ENCODE peak calls at places on chromosomes 2 and 18, in four cellular contexts. M, J, A and W are unnamed samples. For H3K9me3, the result is how much of the 10 kb centered on the place peaks cover.

GRCh38 chr2:108171652-108172051 is 68.1 kb upstream of the SULT1C3 start:
- DNase-seq in A (no peak), J (no peak), M (no peak), W (no peak)

GRCh38 chr18:45168883-45169585 is 446.2 kb upstream of the SLC14A2 start:
- DNase-seq in J (no peak), A (no peak), M (no peak), W (no peak)

GRCh38 chr2:68282814-68283812 is 30.8 kb upstream of the PPP3R1 start:
- DNase-seq in M (no peak), J (no peak), A (peak), W (no peak)

GRCh38 chr2:101200714-101201113 is 49.5 kb upstream of the TBC1D8 start:
- DNase-seq in A (no peak), M (no peak), J (no peak), W (no peak)

GRCh38 chr2:65277791-65278449 is 50.3 kb downstream of the ACTR2 start:
- DNase-seq in J (no peak), M (no peak), A (no peak), W (peak)

GRCh38 chr2:9984861-9985480 is 33.5 kb downstream of the GRHL1 start:
- DNase-seq in J (no peak), M (no peak), A (no peak), W (no peak)

GRCh38 chr2:170813611-170814550 is 2.8 kb upstream of the GAD1 start:
- DNase-seq in A (peak), J (no peak), M (no peak), W (peak)

GRCh38 chr18:55243852-55244251 is 284.6 kb upstream of the CCDC68 start:
- DNase-seq in A (no peak), M (peak), J (peak), W (no peak)

GRCh38 chr2:102251042-102251848 is 60.1 kb upstream of the IL1RL1 start:
- DNase-seq in A (peak), M (no peak), J (no peak), W (no peak)

GRCh38 chr2:216362730-216363129 is 9.6 kb downstream of the MARCHF4 start:
- DNase-seq in J (no peak), M (no peak), A (no peak), W (no peak)

GRCh38 chr18:78605255-78605654 is 374.4 kb upstream of the SALL3 start:
- DNase-seq in M (no peak), J (no peak), A (no peak), W (no peak)

GRCh38 chr2:239960929-239961661 is 64.0 kb downstream of the NDUFA10 start:
- DNase-seq in A (no peak), M (no peak), J (no peak), W (no peak)

GRCh38 chr2:29050591-29050990 is 23.7 kb downstream of the PCARE start:
- DNase-seq in A (no peak), J (no peak), M (no peak), W (no peak)

GRCh38 chr2:23485841-23486395 is 100.9 kb downstream of the KLHL29 start:
- DNase-seq in J (no peak), A (no peak), M (no peak), W (no peak)

GRCh38 chr2:171522804-171523338 is 597 bp downstream of the CYBRD1 start:
- DNase-seq in A (no peak), J (peak), M (peak), W (peak)

GRCh38 chr2:10097352-10098148 is 17.3 kb upstream of the CYS1 start:
- DNase-seq in A (peak), J (peak), M (peak), W (peak)

GRCh38 chr2:240560084-240560479 is at the start of gene DUSP28:
- DNase-seq in A (peak), J (peak), M (peak), W (peak)

GRCh38 chr2:234044157-234044556 is 6.3 kb upstream of the SPP2 start:
- DNase-seq in J (no peak), M (no peak), A (no peak), W (no peak)

GRCh38 chr2:193584001-193584400 is 1389.3 kb upstream of the TMEFF2 start:
- DNase-seq in J (no peak), A (no peak), M (no peak), W (no peak)

GRCh38 chr2:147198651-147199171 is 646.1 kb upstream of the ACVR2A start:
- DNase-seq in J (no peak), M (no peak), A (no peak), W (no peak)

GRCh38 chr2:74764429-74765272 is 69.3 kb upstream of the HK2 start:
- DNase-seq in J (no peak), M (no peak), A (no peak), W (no peak)

GRCh38 chr2:45345331-45346305 is 265.4 kb downstream of the SRBD1 start:
- DNase-seq in J (peak), A (no peak), M (no peak), W (no peak)

GRCh38 chr2:515728-516127 is 161.5 kb downstream of the TMEM18 start:
- DNase-seq in M (no peak), J (no peak), A (no peak), W (no peak)

GRCh38 chr18:76958692-76959341 is 136.5 kb downstream of the ZNF236 start:
- DNase-seq in M (no peak), J (no peak), A (no peak), W (no peak)

GRCh38 chr2:46858697-46859080 is 56.9 kb downstream of the MCFD2 start:
- DNase-seq in J (no peak), A (no peak), M (no peak), W (no peak)

GRCh38 chr2:196245746-196246145 is 74.4 kb upstream of the STK17B start:
- DNase-seq in A (no peak), M (no peak), J (no peak), W (no peak)

GRCh38 chr2:88807237-88807962 is 115.9 kb downstream of the RPIA start:
- DNase-seq in M (no peak), A (no peak), J (no peak), W (no peak)

GRCh38 chr18:73509460-73509859 is 638.2 kb downstream of the FBXO15 start:
- DNase-seq in M (no peak), A (no peak), J (no peak), W (no peak)

GRCh38 chr18:70030728-70031127 is 83.1 kb upstream of the CD226 start:
- DNase-seq in J (no peak), A (no peak), M (no peak), W (no peak)

GRCh38 chr2:128409326-128410034 is 90.8 kb upstream of the HS6ST1 start:
- DNase-seq in A (no peak), M (no peak), J (peak), W (no peak)

GRCh38 chr2:150371066-150371812 is 116.2 kb downstream of the RND3 start:
- DNase-seq in A (no peak), J (no peak), M (no peak), W (no peak)

GRCh38 chr18:56575819-56576663 is 62.4 kb downstream of the TXNL1 start:
- DNase-seq in J (no peak), M (no peak), A (peak), W (peak)

DNA sequence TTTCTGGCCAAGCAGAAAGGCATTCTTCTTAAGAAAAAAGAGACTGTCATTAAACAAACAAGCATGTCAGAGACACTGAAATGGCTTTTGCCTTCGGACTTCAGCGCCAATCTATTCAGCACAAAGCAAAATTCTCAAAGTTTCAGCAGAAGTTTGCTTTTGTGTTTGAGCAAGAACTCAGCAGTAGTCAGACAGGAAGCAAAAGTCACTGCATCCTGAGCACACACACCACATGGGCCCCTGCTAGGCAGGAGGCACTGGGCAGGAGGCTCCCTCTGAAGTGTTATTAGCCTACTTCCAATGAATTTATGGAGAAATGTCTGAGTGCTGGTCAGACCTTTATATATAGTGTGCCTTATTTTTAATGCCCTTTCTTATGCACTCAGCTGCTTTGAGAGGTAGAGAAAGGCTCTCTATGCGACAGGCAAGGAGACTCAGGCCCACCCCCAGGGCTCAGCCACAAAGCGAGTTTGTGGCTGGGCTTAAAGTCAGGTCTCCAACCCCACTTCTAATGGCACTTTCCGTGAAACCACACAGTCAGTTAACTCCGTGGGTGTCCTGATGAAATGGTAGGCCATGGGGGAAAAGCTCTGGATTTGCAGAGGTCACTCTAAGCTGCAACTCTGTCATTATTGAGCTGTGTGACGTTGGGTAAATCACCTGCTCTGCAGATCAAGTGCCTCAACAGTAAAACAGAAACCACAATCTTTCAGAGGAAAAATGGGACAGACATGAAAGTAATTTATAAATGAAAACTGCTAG is 161.0 kb upstream of the TMEM200C start:
- DNase-seq in J (no peak), A (no peak), M (no peak), W (no peak)
- H3K4me3 ChIP-seq in J (no peak), A (no peak), M (no peak), W (no peak)

GRCh38 chr2:51151490-51152140 is 119.7 kb upstream of the NRXN1 start:
- DNase-seq in A (no peak), J (no peak), M (no peak), W (no peak)

GRCh38 chr2:51158236-51158635 is 126.3 kb upstream of the NRXN1 start:
- DNase-seq in J (no peak), A (no peak), M (no peak), W (no peak)

DNA sequence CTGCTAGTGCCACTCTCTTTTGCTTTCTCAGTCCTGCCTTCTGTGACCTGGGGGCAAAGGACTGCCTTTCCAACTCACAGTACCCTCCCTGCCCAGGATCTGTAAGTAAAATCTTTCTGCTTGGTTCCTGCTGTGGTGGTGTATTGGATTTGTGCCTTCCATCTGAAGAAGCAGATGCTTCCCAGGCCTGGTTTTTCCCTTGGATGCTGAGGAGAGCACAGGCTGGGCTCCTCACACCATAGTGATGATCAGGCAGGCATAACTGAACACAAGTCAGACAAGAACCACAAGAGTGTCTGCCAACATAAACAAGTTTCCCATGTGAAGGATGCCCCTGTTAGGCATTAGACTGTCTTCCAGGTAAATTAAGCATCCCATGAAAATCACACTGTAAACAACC is 121.3 kb upstream of the NRXN1 start:
- DNase-seq in M (no peak), J (no peak), A (no peak), W (no peak)
- H3K9me3 ChIP-seq in M (under half), J (under half), A (under half), W (under half)

GRCh38 chr2:38751043-38751846 is at the start of gene SRSF7:
- DNase-seq in M (peak), A (peak), J (peak), W (peak)
- TF ChIP-seq CTCF in M (peak), A (no peak), J (no peak), W (no peak)

GRCh38 chr2:19577668-19578067 is 219.2 kb upstream of the OSR1 start:
- DNase-seq in J (no peak), M (no peak), A (no peak), W (no peak)

GRCh38 chr2:19575618-19576017 is 217.2 kb upstream of the OSR1 start:
- DNase-seq in J (no peak), A (no peak), M (no peak), W (no peak)

GRCh38 chr2:19574788-19575260 is 216.4 kb upstream of the OSR1 start:
- DNase-seq in J (peak), A (no peak), M (no peak), W (peak)

GRCh38 chr2:19573784-19574183 is 215.4 kb upstream of the OSR1 start:
- DNase-seq in A (no peak), M (no peak), J (no peak), W (no peak)

GRCh38 chr2:19576411-19576810 is 218.0 kb upstream of the OSR1 start:
- DNase-seq in J (no peak), M (no peak), A (no peak), W (no peak)
- H3K4me3 ChIP-seq in J (no peak), M (no peak), A (no peak), W (no peak)

GRCh38 chr18:35267809-35268208 is 22.2 kb downstream of the ZSCAN30 start:
- DNase-seq in A (no peak), J (no peak), M (peak), W (peak)

GRCh38 chr18:35264409-35264808 is 23.6 kb downstream of the ZNF397 start:
- DNase-seq in M (no peak), A (no peak), J (no peak), W (no peak)

GRCh38 chr18:35271656-35272055 is 18.4 kb downstream of the ZSCAN30 start:
- DNase-seq in M (no peak), J (no peak), A (no peak), W (no peak)

GRCh38 chr18:35267161-35267651 is 22.8 kb downstream of the ZSCAN30 start:
- DNase-seq in A (no peak), J (peak), M (peak), W (peak)

DNA sequence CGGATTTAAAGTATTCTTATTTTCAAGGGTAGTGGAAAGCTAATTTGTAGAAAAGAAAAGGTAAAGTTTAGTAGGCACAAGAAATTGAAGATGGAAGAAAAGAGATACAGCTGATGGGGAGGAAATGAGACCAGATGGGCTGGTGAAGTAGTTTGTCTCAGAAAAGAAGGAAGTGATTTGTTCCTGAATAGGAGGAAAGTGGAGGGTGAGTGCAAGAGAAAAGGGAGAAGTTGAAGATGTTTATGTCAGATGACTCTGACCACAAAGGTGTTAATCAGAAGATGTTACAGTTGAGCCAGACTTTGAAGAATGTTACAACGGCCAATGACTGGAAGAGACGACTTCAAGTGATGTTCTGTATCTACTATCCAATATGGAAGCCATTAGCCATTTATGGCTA is 21.2 kb downstream of the ZSCAN30 start:
- DNase-seq in J (no peak), A (no peak), M (no peak), W (no peak)
- H3K9me3 ChIP-seq in J (under half), A (under half), M (under half), W (under half)